ENCODE peak calls at places on chromosomes 2 and 18, in seven cellular contexts. One of them, this sample, is unnamed.

GRCh38 chr2:101752708-101753107 is 55.2 kb downstream of the MAP4K4 start:
- DNase-seq in GM23248: peak; percentile 46
- DNase-seq in GM23338: no peak
- DNase-seq in tibial artery: no peak
- DNase-seq in brain microvascular endothelial cell: no peak
- DNase-seq in SK-N-SH: no peak
- DNase-seq in HCT116: no peak
- DNase-seq in this sample: no peak

GRCh38 chr2:168272225-168272624 is 24.8 kb upstream of the STK39 start:
- DNase-seq in GM23248: no peak
- DNase-seq in GM23338: no peak
- DNase-seq in tibial artery: no peak
- DNase-seq in brain microvascular endothelial cell: no peak
- DNase-seq in SK-N-SH: no peak
- DNase-seq in HCT116: peak; percentile 15
- DNase-seq in this sample: no peak

GRCh38 chr18:4412286-4412685 is 42.8 kb downstream of the DLGAP1 start:
- DNase-seq in GM23248: no peak
- DNase-seq in GM23338: no peak
- DNase-seq in tibial artery: no peak
- DNase-seq in brain microvascular endothelial cell: no peak
- DNase-seq in SK-N-SH: no peak
- DNase-seq in HCT116: no peak
- DNase-seq in this sample: no peak

GRCh38 chr2:141611981-141612380 is 518.8 kb downstream of the LRP1B start:
- DNase-seq in GM23248: peak; percentile 29
- DNase-seq in GM23338: no peak
- DNase-seq in tibial artery: no peak
- DNase-seq in brain microvascular endothelial cell: no peak
- DNase-seq in SK-N-SH: no peak
- DNase-seq in HCT116: no peak
- DNase-seq in this sample: peak; percentile 10

GRCh38 chr2:191791953-191792560 is 54.8 kb downstream of the CAVIN2 start:
- DNase-seq in GM23248: no peak
- DNase-seq in GM23338: no peak
- DNase-seq in tibial artery: no peak
- DNase-seq in brain microvascular endothelial cell: no peak
- DNase-seq in SK-N-SH: no peak
- DNase-seq in HCT116: no peak
- DNase-seq in this sample: no peak

GRCh38 chr2:194205568-194206227 is 1451.3 kb upstream of the SLC39A10 start:
- DNase-seq in GM23248: no peak
- DNase-seq in GM23338: no peak
- DNase-seq in tibial artery: no peak
- DNase-seq in brain microvascular endothelial cell: no peak
- DNase-seq in SK-N-SH: no peak
- DNase-seq in HCT116: no peak
- DNase-seq in this sample: no peak

GRCh38 chr2:165758276-165758675 is 35.8 kb downstream of the GALNT3 start:
- DNase-seq in GM23248: no peak
- DNase-seq in GM23338: no peak
- DNase-seq in tibial artery: no peak
- DNase-seq in brain microvascular endothelial cell: no peak
- DNase-seq in SK-N-SH: peak; percentile 22
- DNase-seq in HCT116: no peak
- DNase-seq in this sample: no peak

GRCh38 chr2:64225491-64225890 is 81.3 kb upstream of the PELI1 start:
- DNase-seq in GM23248: peak; percentile 53
- DNase-seq in GM23338: no peak
- DNase-seq in tibial artery: no peak
- DNase-seq in brain microvascular endothelial cell: peak; percentile 42
- DNase-seq in SK-N-SH: no peak
- DNase-seq in HCT116: no peak
- DNase-seq in this sample: no peak

GRCh38 chr2:61165946-61166345 is 4.0 kb downstream of the C2orf74 start:
- DNase-seq in GM23248: no peak
- DNase-seq in GM23338: no peak
- DNase-seq in tibial artery: no peak
- DNase-seq in brain microvascular endothelial cell: no peak
- DNase-seq in SK-N-SH: no peak
- DNase-seq in HCT116: no peak
- DNase-seq in this sample: no peak

GRCh38 chr2:106115250-106115649 is 78.9 kb downstream of the UXS1 start:
- DNase-seq in GM23248: peak; percentile 60
- DNase-seq in GM23338: no peak
- DNase-seq in tibial artery: no peak
- DNase-seq in brain microvascular endothelial cell: peak; percentile 80
- DNase-seq in SK-N-SH: no peak
- DNase-seq in HCT116: peak; percentile 86
- DNase-seq in this sample: peak; percentile 87

GRCh38 chr2:231387904-231388724 is 7.4 kb upstream of the B3GNT7 start:
- DNase-seq in GM23248: peak; percentile 62
- DNase-seq in GM23338: no peak
- DNase-seq in tibial artery: no peak
- DNase-seq in brain microvascular endothelial cell: peak; percentile 32
- DNase-seq in SK-N-SH: peak; percentile 70
- DNase-seq in HCT116: no peak
- DNase-seq in this sample: no peak

GRCh38 chr2:219596954-219597551 is 604 bp upstream of the STK11IP start:
- DNase-seq in GM23248: peak; percentile 54
- DNase-seq in GM23338: peak; percentile 37
- DNase-seq in tibial artery: no peak
- DNase-seq in brain microvascular endothelial cell: peak; percentile 18
- DNase-seq in SK-N-SH: peak; percentile 51
- DNase-seq in HCT116: no peak
- DNase-seq in this sample: no peak

GRCh38 chr18:22541232-22541631 is 123.5 kb upstream of the CTAGE1 start:
- DNase-seq in GM23248: no peak
- DNase-seq in GM23338: no peak
- DNase-seq in tibial artery: no peak
- DNase-seq in brain microvascular endothelial cell: no peak
- DNase-seq in SK-N-SH: no peak
- DNase-seq in HCT116: no peak
- DNase-seq in this sample: no peak

GRCh38 chr2:43266692-43267091 is 40.3 kb upstream of the ZFP36L2 start:
- DNase-seq in GM23248: peak; percentile 15
- DNase-seq in GM23338: no peak
- DNase-seq in tibial artery: peak; percentile 73
- DNase-seq in brain microvascular endothelial cell: no peak
- DNase-seq in SK-N-SH: no peak
- DNase-seq in HCT116: no peak
- DNase-seq in this sample: no peak

GRCh38 chr2:12318427-12319057 is 398.2 kb upstream of the TRIB2 start:
- DNase-seq in GM23248: peak; percentile 83
- DNase-seq in GM23338: no peak
- DNase-seq in tibial artery: no peak
- DNase-seq in brain microvascular endothelial cell: no peak
- DNase-seq in SK-N-SH: no peak
- DNase-seq in HCT116: no peak
- DNase-seq in this sample: peak; percentile 80

GRCh38 chr18:72458256-72458655 is 85.9 kb downstream of the CBLN2 start:
- DNase-seq in GM23248: no peak
- DNase-seq in GM23338: no peak
- DNase-seq in tibial artery: no peak
- DNase-seq in brain microvascular endothelial cell: no peak
- DNase-seq in SK-N-SH: no peak
- DNase-seq in HCT116: no peak
- DNase-seq in this sample: no peak

GRCh38 chr2:237045449-237045848 is 40.2 kb upstream of the COPS8 start:
- DNase-seq in GM23248: peak; percentile 9
- DNase-seq in GM23338: no peak
- DNase-seq in tibial artery: no peak
- DNase-seq in brain microvascular endothelial cell: no peak
- DNase-seq in SK-N-SH: no peak
- DNase-seq in HCT116: no peak
- DNase-seq in this sample: no peak

GRCh38 chr2:98734157-98734556 is 3.2 kb upstream of the MGAT4A start:
- DNase-seq in GM23248: no peak
- DNase-seq in GM23338: no peak
- DNase-seq in tibial artery: no peak
- DNase-seq in brain microvascular endothelial cell: no peak
- DNase-seq in SK-N-SH: no peak
- DNase-seq in HCT116: no peak
- DNase-seq in this sample: no peak

GRCh38 chr2:18425186-18425585 is 135.3 kb downstream of the RDH14 start:
- DNase-seq in GM23248: no peak
- DNase-seq in GM23338: peak; percentile 33
- DNase-seq in tibial artery: no peak
- DNase-seq in brain microvascular endothelial cell: no peak
- DNase-seq in SK-N-SH: no peak
- DNase-seq in HCT116: no peak
- DNase-seq in this sample: no peak

GRCh38 chr2:226792155-226792871 is 7.3 kb downstream of the IRS1 start:
- DNase-seq in GM23248: peak; percentile 36
- DNase-seq in GM23338: peak; percentile 8
- DNase-seq in tibial artery: no peak
- DNase-seq in brain microvascular endothelial cell: no peak
- DNase-seq in SK-N-SH: peak; percentile 15
- DNase-seq in HCT116: no peak
- DNase-seq in this sample: no peak

GRCh38 chr2:88596141-88596830 is 31.0 kb downstream of the EIF2AK3 start:
- DNase-seq in GM23248: no peak
- DNase-seq in GM23338: no peak
- DNase-seq in tibial artery: no peak
- DNase-seq in brain microvascular endothelial cell: no peak
- DNase-seq in SK-N-SH: no peak
- DNase-seq in HCT116: no peak
- DNase-seq in this sample: no peak

GRCh38 chr2:223989860-223990237 is 32.6 kb downstream of the MRPL44 start:
- DNase-seq in GM23248: no peak
- DNase-seq in GM23338: peak; percentile 39
- DNase-seq in tibial artery: no peak
- DNase-seq in brain microvascular endothelial cell: no peak
- DNase-seq in SK-N-SH: no peak
- DNase-seq in HCT116: no peak
- DNase-seq in this sample: no peak

GRCh38 chr18:23356915-23357421 is 96.1 kb upstream of the RIOK3 start:
- DNase-seq in GM23248: peak; percentile 54
- DNase-seq in GM23338: no peak
- DNase-seq in tibial artery: no peak
- DNase-seq in brain microvascular endothelial cell: no peak
- DNase-seq in SK-N-SH: no peak
- DNase-seq in HCT116: no peak
- DNase-seq in this sample: no peak

GRCh38 chr2:200471324-200471848 is 38.5 kb downstream of the KCTD18 start:
- DNase-seq in GM23248: peak; percentile 39
- DNase-seq in GM23338: peak; percentile 70
- DNase-seq in tibial artery: no peak
- DNase-seq in brain microvascular endothelial cell: no peak
- DNase-seq in SK-N-SH: peak; percentile 71
- DNase-seq in HCT116: peak; percentile 6
- DNase-seq in this sample: no peak

GRCh38 chr2:23901966-23902942 is 24.7 kb downstream of the ATAD2B start:
- DNase-seq in GM23248: peak; percentile 85
- DNase-seq in GM23338: no peak
- DNase-seq in tibial artery: no peak
- DNase-seq in brain microvascular endothelial cell: no peak
- DNase-seq in SK-N-SH: no peak
- DNase-seq in HCT116: no peak
- DNase-seq in this sample: no peak

GRCh38 chr2:98445167-98445522 is 487 bp downstream of the INPP4A start:
- DNase-seq in GM23248: peak; percentile 70
- DNase-seq in GM23338: no peak
- DNase-seq in tibial artery: no peak
- DNase-seq in brain microvascular endothelial cell: no peak
- DNase-seq in SK-N-SH: no peak
- DNase-seq in HCT116: no peak
- DNase-seq in this sample: no peak

GRCh38 chr18:23938046-23938756 is 76.4 kb upstream of the TTC39C start:
- DNase-seq in GM23248: no peak
- DNase-seq in GM23338: no peak
- DNase-seq in tibial artery: no peak
- DNase-seq in brain microvascular endothelial cell: no peak
- DNase-seq in SK-N-SH: no peak
- DNase-seq in HCT116: no peak
- DNase-seq in this sample: no peak

GRCh38 chr2:240465268-240465764 is 29.9 kb downstream of the GPC1 start:
- DNase-seq in GM23248: no peak
- DNase-seq in GM23338: no peak
- DNase-seq in tibial artery: peak; percentile 16
- DNase-seq in brain microvascular endothelial cell: no peak
- DNase-seq in SK-N-SH: no peak
- DNase-seq in HCT116: no peak
- DNase-seq in this sample: no peak

GRCh38 chr2:8989536-8990079 is 13.9 kb downstream of the MBOAT2 start:
- DNase-seq in GM23248: no peak
- DNase-seq in GM23338: no peak
- DNase-seq in tibial artery: no peak
- DNase-seq in brain microvascular endothelial cell: no peak
- DNase-seq in SK-N-SH: no peak
- DNase-seq in HCT116: no peak
- DNase-seq in this sample: no peak

GRCh38 chr2:169365093-169365483 is 2.8 kb upstream of the LRP2 start:
- DNase-seq in GM23248: no peak
- DNase-seq in GM23338: peak; percentile 10
- DNase-seq in tibial artery: no peak
- DNase-seq in brain microvascular endothelial cell: no peak
- DNase-seq in SK-N-SH: no peak
- DNase-seq in HCT116: no peak
- DNase-seq in this sample: no peak
- H3K27me3 ChIP-seq in GM23248: peaks cover 40% of the 10 kb centered on the region
- H3K27me3 ChIP-seq in GM23338: peaks cover 48% of the 10 kb centered on the region
- H3K27me3 ChIP-seq in tibial artery: peaks cover 29% of the 10 kb centered on the region
- H3K27me3 ChIP-seq in brain microvascular endothelial cell: peaks cover 39% of the 10 kb centered on the region
- H3K27me3 ChIP-seq in SK-N-SH: peaks cover 43% of the 10 kb centered on the region
- H3K27me3 ChIP-seq in HCT116: peaks cover 13% of the 10 kb centered on the region
- H3K27me3 ChIP-seq in this sample: peaks cover 41% of the 10 kb centered on the region

GRCh38 chr2:65437392-65438135 is 5.2 kb upstream of the SPRED2 start:
- DNase-seq in GM23248: no peak
- DNase-seq in GM23338: peak; percentile 77
- DNase-seq in tibial artery: no peak
- DNase-seq in brain microvascular endothelial cell: no peak
- DNase-seq in SK-N-SH: no peak
- DNase-seq in HCT116: no peak
- DNase-seq in this sample: no peak
- H3K4me3 ChIP-seq in GM23248: peak overlapping the region; percentile 86
- H3K4me3 ChIP-seq in GM23338: peak overlapping the region; percentile 89
- H3K4me3 ChIP-seq in tibial artery: no peak overlapping the region
- H3K4me3 ChIP-seq in brain microvascular endothelial cell: no peak overlapping the region
- H3K4me3 ChIP-seq in SK-N-SH: no peak overlapping the region
- H3K4me3 ChIP-seq in HCT116: peak overlapping the region; percentile 76
- H3K4me3 ChIP-seq in this sample: peak overlapping the region; percentile 62

GRCh38 chr2:172087191-172087779 is 2.0 kb downstream of the DLX1 start:
- DNase-seq in GM23248: peak; percentile 54
- DNase-seq in GM23338: no peak
- DNase-seq in tibial artery: no peak
- DNase-seq in brain microvascular endothelial cell: no peak
- DNase-seq in SK-N-SH: no peak
- DNase-seq in HCT116: no peak
- DNase-seq in this sample: no peak
- H3K27me3 ChIP-seq in GM23248: peaks cover 13% of the 10 kb centered on the region
- H3K27me3 ChIP-seq in GM23338: peaks cover 100% of the 10 kb centered on the region
- H3K27me3 ChIP-seq in tibial artery: peaks cover 100% of the 10 kb centered on the region
- H3K27me3 ChIP-seq in brain microvascular endothelial cell: peaks cover 86% of the 10 kb centered on the region
- H3K27me3 ChIP-seq in SK-N-SH: peaks cover 91% of the 10 kb centered on the region
- H3K27me3 ChIP-seq in HCT116: no peaks in the 10 kb centered on the region
- H3K27me3 ChIP-seq in this sample: peaks cover 97% of the 10 kb centered on the region

DNA sequence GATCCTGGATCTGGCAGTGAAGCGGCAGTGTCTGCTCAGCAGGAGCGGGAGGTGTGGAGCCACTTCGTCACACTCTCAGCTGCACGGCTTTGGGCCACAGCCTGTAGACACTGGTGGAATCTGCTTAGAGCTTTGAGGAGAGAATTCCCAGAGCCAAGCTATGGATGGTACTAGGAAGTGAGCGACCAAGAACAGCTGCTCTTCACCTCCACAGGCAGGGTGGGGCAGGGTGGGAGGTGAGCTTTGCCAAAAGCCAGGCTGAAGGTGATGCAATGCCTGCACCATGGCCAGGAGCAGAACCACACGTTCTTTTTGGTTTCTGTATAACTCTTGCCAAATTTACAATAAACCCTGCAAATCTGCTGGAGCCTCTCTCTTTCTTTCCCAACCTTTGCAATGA is 226.1 kb downstream of the ANKRD30B start:
- DNase-seq in GM23248: no peak
- DNase-seq in GM23338: no peak
- DNase-seq in tibial artery: no peak
- DNase-seq in brain microvascular endothelial cell: no peak
- DNase-seq in SK-N-SH: no peak
- DNase-seq in HCT116: no peak
- DNase-seq in this sample: no peak
- H3K4me3 ChIP-seq in GM23248: no peak overlapping the region
- H3K4me3 ChIP-seq in GM23338: no peak overlapping the region
- H3K4me3 ChIP-seq in tibial artery: no peak overlapping the region
- H3K4me3 ChIP-seq in brain microvascular endothelial cell: no peak overlapping the region
- H3K4me3 ChIP-seq in SK-N-SH: no peak overlapping the region
- H3K4me3 ChIP-seq in HCT116: no peak overlapping the region
- H3K4me3 ChIP-seq in this sample: no peak overlapping the region